ENCODE peak calls at places on chromosomes 6 and 20, in six cellular contexts. J is stomach, V is sigmoid colon, L is transverse colon, F is suprapubic skin, D is tibial nerve. U is an unnamed sample.

GRCh38 chr6:1400126-1400850 is 10.9 kb downstream of the FOXF2 start:
- DNase-seq in J (peak; percentile 16), V (peak; percentile 10), L (no peak), F (peak; percentile 67), D (no peak), U (no peak)

GRCh38 chr6:138654715-138655634 is 118.6 kb upstream of the CCDC28A start:
- DNase-seq in J (no peak), V (no peak), L (no peak), F (no peak), D (no peak), U (no peak)

GRCh38 chr6:11172501-11173337 is 59.7 kb downstream of the NEDD9 start:
- DNase-seq in J (peak; percentile 74), V (no peak), L (peak; percentile 75), F (no peak), D (peak; percentile 64), U (peak; percentile 70)

GRCh38 chr6:71478834-71479541 is 190.4 kb downstream of the OGFRL1 start:
- DNase-seq in J (no peak), V (no peak), L (no peak), F (no peak), D (no peak), U (no peak)

GRCh38 chr6:132768051-132768517 is 10.4 kb upstream of the VNN2 start:
- DNase-seq in J (peak; percentile 52), V (no peak), L (peak; percentile 21), F (no peak), D (peak; percentile 13), U (no peak)

GRCh38 chr20:51388756-51389542 is 153.6 kb downstream of the NFATC2 start:
- DNase-seq in J (no peak), V (no peak), L (no peak), F (no peak), D (no peak), U (no peak)

GRCh38 chr6:125310994-125311649 is 9.4 kb upstream of the HDDC2 start:
- DNase-seq in J (no peak), V (no peak), L (no peak), F (no peak), D (no peak), U (no peak)

GRCh38 chr6:4466260-4466659 is 309.9 kb upstream of the CDYL start:
- DNase-seq in J (peak; percentile 58), V (no peak), L (peak; percentile 12), F (no peak), D (no peak), U (no peak)

GRCh38 chr20:40678286-40678835 is 10.7 kb downstream of the MAFB start:
- DNase-seq in J (no peak), V (no peak), L (no peak), F (no peak), D (no peak), U (no peak)

GRCh38 chr20:18590163-18590562 is 2.3 kb downstream of the DTD1 start:
- DNase-seq in J (no peak), V (no peak), L (no peak), F (no peak), D (no peak), U (no peak)

GRCh38 chr6:114364295-114364694 is 21.5 kb upstream of the HS3ST5 start:
- DNase-seq in J (no peak), V (no peak), L (no peak), F (no peak), D (no peak), U (no peak)

GRCh38 chr6:19312291-19312978 is 524.7 kb upstream of the ID4 start:
- DNase-seq in J (no peak), V (no peak), L (no peak), F (no peak), D (no peak), U (no peak)

GRCh38 chr20:59403261-59403961 is 103.0 kb downstream of the EDN3 start:
- DNase-seq in J (peak; percentile 53), V (no peak), L (peak; percentile 62), F (no peak), D (no peak), U (peak; percentile 38)

GRCh38 chr20:62368629-62369507 is 1.8 kb upstream of the LAMA5 start:
- DNase-seq in J (peak; percentile 47), V (peak; percentile 91), L (peak; percentile 59), F (no peak), D (no peak), U (no peak)

GRCh38 chr6:89023591-89024441 is 56.7 kb upstream of the PNRC1 start:
- DNase-seq in J (no peak), V (peak; percentile 72), L (no peak), F (no peak), D (no peak), U (peak; percentile 40)

GRCh38 chr20:47126374-47126705 is 230.2 kb downstream of the ZMYND8 start:
- DNase-seq in J (no peak), V (no peak), L (no peak), F (no peak), D (no peak), U (no peak)

GRCh38 chr20:35796556-35796955 is 24.7 kb downstream of the PHF20 start:
- DNase-seq in J (no peak), V (no peak), L (no peak), F (no peak), D (no peak), U (no peak)

GRCh38 chr6:17902953-17903352 is 84.5 kb downstream of the KIF13A start:
- DNase-seq in J (no peak), V (no peak), L (no peak), F (no peak), D (no peak), U (no peak)

GRCh38 chr6:104969785-104970581 is 13.1 kb downstream of the LIN28B start:
- DNase-seq in J (no peak), V (no peak), L (no peak), F (no peak), D (no peak), U (no peak)

GRCh38 chr20:32199006-32199405 is 8.5 kb downstream of the PLAGL2 start:
- DNase-seq in J (no peak), V (no peak), L (no peak), F (no peak), D (no peak), U (no peak)
- H3K36me3 ChIP-seq in J (peaks cover 50% of the 10 kb centered on the region), V (peaks cover 33% of the 10 kb centered on the region), L (no peaks in the 10 kb centered on the region), F (peaks cover 64% of the 10 kb centered on the region), D (peaks cover 3% of the 10 kb centered on the region), U (no peaks in the 10 kb centered on the region)

GRCh38 chr6:159806021-159806458 is 6.0 kb downstream of the PNLDC1 start:
- DNase-seq in J (no peak), V (no peak), L (no peak), F (no peak), D (no peak), U (no peak)
- TF ChIP-seq EP300 in J (no peak), V (no peak), L (no peak), F (no peak), D (no peak), U (no peak)

GRCh38 chr6:169222126-169222525 is 31.5 kb downstream of the THBS2 start:
- DNase-seq in J (no peak), V (peak; percentile 47), L (no peak), F (no peak), D (no peak), U (no peak)
- H3K36me3 ChIP-seq in J (no peaks in the 10 kb centered on the region), V (no peaks in the 10 kb centered on the region), L (no peaks in the 10 kb centered on the region), F (peaks cover 72% of the 10 kb centered on the region), D (no peaks in the 10 kb centered on the region), U (no peaks in the 10 kb centered on the region)

GRCh38 chr6:3292431-3293197 is 33.9 kb downstream of the PSMG4 start:
- DNase-seq in J (no peak), V (peak; percentile 46), L (peak; percentile 4), F (peak; percentile 59), D (no peak), U (peak; percentile 19)

GRCh38 chr6:3290501-3291211 is 31.9 kb downstream of the PSMG4 start:
- DNase-seq in J (no peak), V (peak; percentile 51), L (no peak), F (peak; percentile 55), D (no peak), U (no peak)

GRCh38 chr6:3293271-3294155 is 34.8 kb downstream of the PSMG4 start:
- DNase-seq in J (no peak), V (peak; percentile 51), L (peak; percentile 4), F (peak; percentile 60), D (peak; percentile 7), U (no peak)

GRCh38 chr6:3291346-3291745 is 32.6 kb downstream of the PSMG4 start:
- DNase-seq in J (no peak), V (no peak), L (no peak), F (no peak), D (no peak), U (no peak)

GRCh38 chr6:3291987-3292386 is 33.2 kb downstream of the PSMG4 start:
- DNase-seq in J (no peak), V (peak; percentile 13), L (no peak), F (no peak), D (no peak), U (no peak)
- TF ChIP-seq EP300 in J (no peak), V (no peak), L (no peak), F (no peak), D (no peak), U (no peak)

GRCh38 chr6:155187994-155188706 is 75.7 kb upstream of the CLDN20 start:
- DNase-seq in J (no peak), V (peak; percentile 71), L (no peak), F (no peak), D (no peak), U (no peak)

GRCh38 chr6:155188707-155189496 is 74.9 kb upstream of the CLDN20 start:
- DNase-seq in J (no peak), V (no peak), L (no peak), F (no peak), D (no peak), U (no peak)

GRCh38 chr6:155194399-155194798 is 69.4 kb upstream of the CLDN20 start:
- DNase-seq in J (no peak), V (no peak), L (no peak), F (no peak), D (no peak), U (no peak)

GRCh38 chr6:155187096-155187495 is 76.7 kb upstream of the CLDN20 start:
- DNase-seq in J (no peak), V (no peak), L (no peak), F (no peak), D (no peak), U (no peak)

DNA sequence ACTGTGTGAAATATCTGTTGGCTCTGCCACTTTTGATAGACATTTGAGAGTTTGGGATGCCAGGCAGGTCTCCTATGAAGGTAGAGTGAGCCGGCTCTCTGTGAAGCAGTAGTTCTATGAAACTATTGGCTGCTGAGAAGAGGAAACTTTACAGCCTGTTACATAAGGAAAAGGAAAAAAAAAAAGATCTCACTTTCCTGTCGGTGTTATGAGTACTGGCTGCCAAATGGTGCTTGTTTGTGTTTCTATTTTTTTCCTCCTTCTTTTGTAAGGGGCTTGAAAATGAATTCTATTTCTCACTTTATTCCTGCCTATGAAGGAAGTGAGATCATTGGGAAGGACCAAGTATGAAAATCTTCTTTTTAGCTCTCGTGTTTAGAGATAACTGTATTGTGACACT is 73.1 kb upstream of the CLDN20 start:
- DNase-seq in J (no peak), V (no peak), L (no peak), F (no peak), D (no peak), U (no peak)
- H3K36me3 ChIP-seq in J (no peaks in the 10 kb centered on the region), V (no peaks in the 10 kb centered on the region), L (no peaks in the 10 kb centered on the region), F (no peaks in the 10 kb centered on the region), D (no peaks in the 10 kb centered on the region), U (no peaks in the 10 kb centered on the region)

U was measured in ovary.